ENCODE peak calls at places on chromosomes 2 and 18, in eight cellular contexts. E, N, Y, H, F, P, D and I are unnamed samples.

GRCh38 chr2:154247503-154247902 is 375.8 kb downstream of the GALNT13 start:
- DNase-seq in Y (no peak), N (no peak), P (no peak), E (no peak), D (no peak), H (no peak), F (no peak), I (no peak)

GRCh38 chr2:127020536-127020935 is 86.4 kb downstream of the BIN1 start:
- DNase-seq in N (no peak), E (no peak), D (no peak), P (no peak), F (no peak), H (no peak), Y (no peak), I (no peak)

GRCh38 chr2:219041252-219041651 is at the start of gene CFAP65:
- DNase-seq in Y (no peak), P (no peak), H (no peak), F (peak; percentile 12), D (no peak), N (peak; percentile 62), E (no peak), I (no peak)

GRCh38 chr18:25284861-25285574 is 66.9 kb downstream of the ZNF521 start:
- DNase-seq in H (no peak), Y (no peak), D (no peak), E (no peak), N (no peak), F (no peak), P (no peak), I (no peak)

GRCh38 chr18:44887227-44887631 is 206.5 kb downstream of the SETBP1 start:
- DNase-seq in Y (no peak), H (peak; percentile 69), D (peak; percentile 66), E (no peak), F (no peak), P (no peak), N (peak; percentile 75), I (peak; percentile 32)

GRCh38 chr2:203612246-203612645 is 77.1 kb upstream of the RAPH1 start:
- DNase-seq in D (no peak), N (no peak), F (no peak), P (no peak), Y (no peak), E (no peak), H (no peak), I (no peak)

GRCh38 chr2:219430633-219431615 is 3.7 kb upstream of the SPEG start:
- DNase-seq in N (no peak), H (no peak), D (no peak), Y (peak; percentile 23), F (no peak), P (no peak), E (no peak), I (no peak)

GRCh38 chr2:39665811-39666488 is at the start of gene TMEM178A:
- DNase-seq in N (peak; percentile 22), Y (no peak), D (no peak), F (no peak), H (no peak), P (no peak), E (peak; percentile 19), I (no peak)

GRCh38 chr18:2304378-2305175 is 266.7 kb downstream of the METTL4 start:
- DNase-seq in F (no peak), N (no peak), E (no peak), P (no peak), H (no peak), Y (no peak), D (peak; percentile 95), I (no peak)

GRCh38 chr2:226080323-226080722 is 680.8 kb downstream of the NYAP2 start:
- DNase-seq in Y (no peak), E (no peak), D (no peak), N (no peak), P (no peak), F (no peak), H (no peak), I (no peak)

GRCh38 chr2:186980787-186981550 is 132.0 kb upstream of the ZSWIM2 start:
- DNase-seq in E (no peak), Y (no peak), D (no peak), F (no peak), H (no peak), N (no peak), P (no peak), I (no peak)

GRCh38 chr2:119683717-119684443 is 4.9 kb downstream of the TMEM177 start:
- DNase-seq in F (peak; percentile 49), N (no peak), D (no peak), E (peak; percentile 53), H (no peak), P (no peak), Y (no peak), I (peak; percentile 22)

GRCh38 chr2:214006601-214007000 is 404.3 kb upstream of the VWC2L start:
- DNase-seq in D (no peak), F (no peak), H (no peak), P (no peak), Y (no peak), N (no peak), E (no peak), I (no peak)

GRCh38 chr2:10658041-10658913 is 31.5 kb downstream of the NOL10 start:
- DNase-seq in D (peak; percentile 80), F (no peak), E (no peak), P (no peak), N (no peak), H (no peak), Y (no peak), I (no peak)

GRCh38 chr18:57088883-57089282 is 58.0 kb upstream of the BOD1L2 start:
- DNase-seq in H (no peak), Y (no peak), N (no peak), D (no peak), F (no peak), E (no peak), P (no peak), I (no peak)

GRCh38 chr2:10146366-10147005 is 23.9 kb downstream of the RRM2 start:
- DNase-seq in N (no peak), P (no peak), E (no peak), D (no peak), Y (no peak), F (no peak), H (no peak), I (peak; percentile 45)

GRCh38 chr2:36088716-36089328 is 266.8 kb upstream of the CRIM1 start:
- DNase-seq in P (no peak), E (no peak), Y (no peak), F (no peak), H (no peak), D (no peak), N (peak; percentile 15), I (no peak)

GRCh38 chr2:231717281-231718180 is 9.2 kb downstream of the PTMA start:
- DNase-seq in N (no peak), P (no peak), D (peak; percentile 44), F (peak; percentile 68), E (no peak), H (peak; percentile 53), Y (no peak), I (no peak)

GRCh38 chr2:38187416-38188127 is 111.6 kb upstream of the CYP1B1 start:
- DNase-seq in P (no peak), N (peak; percentile 42), Y (peak; percentile 91), D (no peak), E (peak; percentile 52), F (no peak), H (no peak), I (peak; percentile 72)

GRCh38 chr2:66696374-66696773 is 261.4 kb downstream of the MEIS1 start:
- DNase-seq in E (no peak), N (no peak), Y (no peak), H (no peak), F (no peak), P (no peak), D (no peak), I (no peak)

GRCh38 chr2:216758431-216759155 is 63.2 kb upstream of the IGFBP5 start:
- DNase-seq in F (no peak), H (no peak), N (no peak), P (no peak), Y (no peak), D (no peak), E (no peak), I (no peak)

GRCh38 chr2:118992740-118993391 is 50.9 kb downstream of the MARCO start:
- DNase-seq in N (no peak), E (peak; percentile 2), F (no peak), Y (no peak), D (peak; percentile 88), H (no peak), P (no peak), I (no peak)

GRCh38 chr2:99845291-99845690 is 297.1 kb downstream of the AFF3 start:
- DNase-seq in D (no peak), N (no peak), E (no peak), P (no peak), F (no peak), H (no peak), Y (no peak), I (no peak)
- H3K36me3 ChIP-seq in D (no peaks in the 10 kb centered on the region), N (no peaks in the 10 kb centered on the region), E (no peaks in the 10 kb centered on the region), P (no peaks in the 10 kb centered on the region), F (no peaks in the 10 kb centered on the region), H (no peaks in the 10 kb centered on the region), Y (no peaks in the 10 kb centered on the region), I (no peaks in the 10 kb centered on the region)

GRCh38 chr2:204628926-204629661 is 83.8 kb downstream of the PARD3B start:
- DNase-seq in P (no peak), D (no peak), H (no peak), Y (no peak), E (no peak), F (no peak), N (no peak), I (no peak)

DNA sequence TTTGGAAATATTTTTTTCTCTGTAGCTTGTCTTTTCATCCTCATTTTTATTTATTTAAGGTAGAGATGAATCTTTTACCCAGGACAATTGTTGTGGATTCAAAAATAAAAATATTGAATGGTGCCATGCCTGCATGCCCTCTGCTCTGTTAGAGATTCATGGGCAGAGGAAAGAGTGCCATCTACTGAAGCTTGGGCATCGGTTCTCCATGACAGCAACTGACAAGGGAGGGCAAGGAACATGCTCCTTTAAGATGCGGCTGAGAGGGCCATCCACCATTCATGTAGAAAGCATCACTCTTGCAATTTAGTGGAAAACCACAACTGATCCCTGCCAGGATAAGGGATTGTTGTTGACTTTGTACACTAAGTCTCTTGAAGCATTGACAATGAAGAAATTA is 79.9 kb downstream of the PARD3B start:
- DNase-seq in F (no peak), P (no peak), H (no peak), Y (no peak), E (no peak), D (no peak), N (no peak), I (no peak)
- TF ChIP-seq CTCF in F (no peak), P (peak; percentile 40), H (no peak), Y (no peak), E (no peak), D (peak; percentile 30), N (no peak), I (peak; percentile 67)

DNA sequence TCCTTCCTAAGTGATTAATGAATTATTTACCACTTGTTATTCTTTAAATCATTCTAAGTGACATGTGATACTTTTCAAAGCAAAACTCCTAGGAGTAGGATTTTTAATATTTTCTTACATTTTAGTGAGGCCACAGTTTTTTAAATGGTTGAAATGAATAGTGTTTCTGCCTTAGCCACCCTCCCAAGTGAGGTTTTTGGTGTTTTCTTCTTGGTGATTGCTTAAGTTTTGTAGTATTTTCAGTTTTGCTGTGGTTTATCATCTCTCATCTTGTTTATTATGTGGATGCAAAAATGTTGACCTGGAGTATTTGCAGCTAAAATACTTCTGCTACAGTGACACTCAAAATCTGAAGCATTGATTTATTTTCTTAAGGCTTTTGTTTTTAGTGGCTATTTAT is 9.8 kb downstream of the AFTPH start:
- DNase-seq in Y (no peak), D (no peak), P (no peak), E (no peak), N (no peak), F (no peak), H (no peak), I (no peak)
- H3K4me1 ChIP-seq in Y (no peaks in the 10 kb centered on the region), D (no peaks in the 10 kb centered on the region), P (no peaks in the 10 kb centered on the region), E (peaks cover 31% of the 10 kb centered on the region), N (peaks cover 46% of the 10 kb centered on the region), F (no peaks in the 10 kb centered on the region), H (peaks cover 35% of the 10 kb centered on the region), I (no peaks in the 10 kb centered on the region)

GRCh38 chr2:11784310-11784709 is 37.9 kb downstream of the LPIN1 start:
- DNase-seq in D (no peak), N (no peak), H (no peak), P (no peak), Y (no peak), E (no peak), F (no peak), I (no peak)
- H3K36me3 ChIP-seq in D (peaks cover 47% of the 10 kb centered on the region), N (no peaks in the 10 kb centered on the region), H (peaks cover 47% of the 10 kb centered on the region), P (no peaks in the 10 kb centered on the region), Y (peaks cover 61% of the 10 kb centered on the region), E (no peaks in the 10 kb centered on the region), F (peaks cover 97% of the 10 kb centered on the region), I (peaks cover 9% of the 10 kb centered on the region)